ENCODE peak calls at places on chromosomes 6 and 20, in six cellular contexts. N, R, A, W, U and D are unnamed samples.

GRCh38 chr20:17155401-17155800 is 71.4 kb upstream of the PCSK2 start:
- DNase-seq in U (no peak), R (no peak), W (no peak), N (no peak), A (no peak), D (no peak)

GRCh38 chr6:148998704-148999103 is 251.9 kb downstream of the UST start:
- DNase-seq in U (no peak), W (no peak), A (no peak), N (no peak), R (no peak), D (no peak)

GRCh38 chr20:37558306-37558705 is 30.6 kb upstream of the BLCAP start:
- DNase-seq in R (peak), A (no peak), N (no peak), W (no peak), U (no peak), D (no peak)

GRCh38 chr6:118377711-118378414 is 170.2 kb upstream of the PLN start:
- DNase-seq in U (no peak), W (no peak), R (no peak), N (no peak), A (no peak), D (no peak)

GRCh38 chr20:40583195-40583594 is 105.8 kb downstream of the MAFB start:
- DNase-seq in U (no peak), N (peak), R (peak), W (no peak), A (no peak), D (no peak)

GRCh38 chr6:8633762-8634161 is 198.4 kb upstream of the SLC35B3 start:
- DNase-seq in A (no peak), U (no peak), N (no peak), R (no peak), W (no peak), D (no peak)

GRCh38 chr20:5001174-5002076 is at the start of gene SLC23A2:
- DNase-seq in U (peak), A (peak), R (peak), N (peak), W (peak), D (peak)

GRCh38 chr6:7505196-7505699 is 36.2 kb upstream of the DSP start:
- DNase-seq in W (no peak), U (no peak), R (no peak), N (peak), A (no peak), D (no peak)

GRCh38 chr6:113858067-113858604 is 991 bp downstream of the MARCKS start:
- DNase-seq in U (no peak), A (no peak), W (peak), R (peak), N (peak), D (peak)

GRCh38 chr6:122151066-122151465 is 248.4 kb upstream of the HSF2 start:
- DNase-seq in W (no peak), R (no peak), U (no peak), A (no peak), N (no peak), D (no peak)

GRCh38 chr6:36735110-36735971 is 37.7 kb downstream of the RAB44 start:
- DNase-seq in A (peak), R (peak), W (no peak), N (peak), U (no peak), D (no peak)

GRCh38 chr20:8803065-8803464 is 265.8 kb upstream of the PLCB4 start:
- DNase-seq in N (no peak), U (no peak), A (no peak), W (no peak), R (no peak), D (no peak)

GRCh38 chr20:63775096-63775978 is 35.8 kb downstream of the SLC2A4RG start:
- DNase-seq in U (no peak), W (no peak), R (no peak), A (no peak), N (no peak), D (no peak)

GRCh38 chr6:53410508-53411258 is 61.9 kb upstream of the ELOVL5 start:
- DNase-seq in W (peak), R (no peak), A (peak), U (peak), N (peak), D (peak)